ENCODE peak calls at places on chromosomes 7 and 10, in five cellular contexts. A is retinal pigment epithelial cell, N is adrenal gland, X is psoas muscle, Q is fibroblast of lung. H is an unnamed sample.

GRCh38 chr10:95832216-95833037 is 75.3 kb upstream of the CC2D2B start:
- DNase-seq in A (no peak), N (no peak), X (no peak), Q (no peak), H (no peak)

GRCh38 chr7:111172573-111172972 is 81.6 kb downstream of the LRRN3 start:
- DNase-seq in A (no peak), N (no peak), X (no peak), Q (no peak), H (no peak)

GRCh38 chr10:93030409-93030808 is 30.2 kb upstream of the CYP26C1 start:
- DNase-seq in A (peak; percentile 68), N (no peak), X (no peak), Q (peak; percentile 84), H (peak; percentile 51)

GRCh38 chr7:96591159-96591899 is 118.3 kb downstream of the SEM1 start:
- DNase-seq in A (no peak), N (no peak), X (no peak), Q (no peak), H (no peak)

GRCh38 chr10:6473901-6474370 is 106.1 kb downstream of the PRKCQ start:
- DNase-seq in A (no peak), N (no peak), X (no peak), Q (no peak), H (no peak)

GRCh38 chr7:131861620-131862346 is 305.4 kb upstream of the PODXL start:
- DNase-seq in A (no peak), N (no peak), X (no peak), Q (peak; percentile 86), H (no peak)

GRCh38 chr7:11193131-11193867 is 219.6 kb downstream of the PHF14 start:
- DNase-seq in A (no peak), N (no peak), X (peak; percentile 51), Q (peak; percentile 39), H (no peak)

GRCh38 chr10:100827819-100828743 is 82.7 kb downstream of the PAX2 start:
- DNase-seq in A (no peak), N (peak; percentile 27), X (no peak), Q (peak; percentile 3), H (no peak)

GRCh38 chr10:103733002-103733419 is 122.4 kb downstream of the SH3PXD2A start:
- DNase-seq in A (no peak), N (no peak), X (no peak), Q (no peak), H (no peak)

GRCh38 chr7:73560035-73560835 is 2.7 kb upstream of the BCL7B start:
- DNase-seq in A (peak; percentile 60), N (peak; percentile 76), X (no peak), Q (peak; percentile 90), H (peak; percentile 54)

GRCh38 chr7:114977277-114977676 is 55.4 kb downstream of the MDFIC start:
- DNase-seq in A (no peak), N (no peak), X (no peak), Q (no peak), H (no peak)

GRCh38 chr7:114981323-114981722 is 59.4 kb downstream of the MDFIC start:
- DNase-seq in A (no peak), N (no peak), X (no peak), Q (no peak), H (no peak)

GRCh38 chr7:114979388-114979787 is 57.5 kb downstream of the MDFIC start:
- DNase-seq in A (no peak), N (peak; percentile 86), X (peak; percentile 62), Q (peak; percentile 90), H (peak; percentile 9)

GRCh38 chr7:114976666-114977065 is 54.8 kb downstream of the MDFIC start:
- DNase-seq in A (no peak), N (no peak), X (no peak), Q (peak; percentile 41), H (no peak)

GRCh38 chr7:114979803-114980507 is 58.1 kb downstream of the MDFIC start:
- DNase-seq in A (no peak), N (no peak), X (no peak), Q (no peak), H (no peak)
- H3K4me3 ChIP-seq in A (no peak overlapping the region), N (no peak overlapping the region), X (peak overlapping the region; percentile 52), Q (no peak overlapping the region), H (no peak overlapping the region)

GRCh38 chr10:71770789-71771188 is 2.5 kb downstream of the VSIR start:
- DNase-seq in A (no peak), N (peak; percentile 82), X (no peak), Q (no peak), H (no peak)
- H3K4me3 ChIP-seq in A (no peak overlapping the region), N (no peak overlapping the region), X (peak overlapping the region; percentile 76), Q (no peak overlapping the region), H (no peak overlapping the region)

GRCh38 chr10:88582411-88582805 is 710 bp downstream of the RNLS start:
- DNase-seq in A (no peak), N (no peak), X (no peak), Q (no peak), H (no peak)
- H3K4me3 ChIP-seq in A (peak overlapping the region; percentile 54), N (no peak overlapping the region), X (peak overlapping the region; percentile 88), Q (no peak overlapping the region), H (peak overlapping the region; percentile 41)

GRCh38 chr10:30783939-30784500 is 154.5 kb upstream of the LYZL2 start:
- DNase-seq in A (peak; percentile 35), N (peak; percentile 79), X (peak; percentile 94), Q (peak; percentile 85), H (no peak)
- H3K4me3 ChIP-seq in A (peak overlapping the region; percentile 70), N (no peak overlapping the region), X (peak overlapping the region; percentile 91), Q (no peak overlapping the region), H (peak overlapping the region; percentile 25)

GRCh38 chr7:76234282-76234584 is 32.5 kb downstream of the SRRM3 start:
- DNase-seq in A (no peak), N (no peak), X (no peak), Q (no peak), H (no peak)

GRCh38 chr7:76233538-76234281 is 32.0 kb downstream of the SRRM3 start:
- DNase-seq in A (no peak), N (no peak), X (no peak), Q (no peak), H (no peak)

GRCh38 chr7:76231071-76231470 is 29.4 kb downstream of the SRRM3 start:
- DNase-seq in A (no peak), N (no peak), X (no peak), Q (no peak), H (no peak)

GRCh38 chr7:76231583-76231982 is 29.9 kb downstream of the SRRM3 start:
- DNase-seq in A (no peak), N (no peak), X (no peak), Q (no peak), H (no peak)

DNA sequence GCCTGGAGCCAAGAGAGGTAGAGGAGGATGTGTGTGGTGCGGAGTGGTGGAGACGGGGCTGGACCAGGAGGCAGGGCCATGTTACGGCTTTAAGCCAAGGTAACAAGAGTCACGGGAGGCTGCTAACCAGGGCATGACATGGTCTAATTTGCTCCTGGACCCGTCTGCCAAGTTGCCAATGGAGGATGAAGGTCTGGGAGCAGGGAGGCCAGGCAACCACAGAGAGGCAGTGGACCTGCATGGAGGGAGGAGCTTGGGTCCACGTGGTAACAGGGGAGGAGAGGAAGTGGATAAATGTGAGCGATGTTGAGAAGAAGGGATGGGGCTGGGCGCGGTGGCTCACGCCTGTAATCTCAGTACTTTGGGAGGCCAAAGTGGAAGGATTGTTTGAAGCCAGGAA is 31.0 kb downstream of the SRRM3 start:
- DNase-seq in A (no peak), N (no peak), X (no peak), Q (no peak), H (no peak)
- H3K4me3 ChIP-seq in A (no peak overlapping the region), N (no peak overlapping the region), X (no peak overlapping the region), Q (no peak overlapping the region), H (no peak overlapping the region)

DNA sequence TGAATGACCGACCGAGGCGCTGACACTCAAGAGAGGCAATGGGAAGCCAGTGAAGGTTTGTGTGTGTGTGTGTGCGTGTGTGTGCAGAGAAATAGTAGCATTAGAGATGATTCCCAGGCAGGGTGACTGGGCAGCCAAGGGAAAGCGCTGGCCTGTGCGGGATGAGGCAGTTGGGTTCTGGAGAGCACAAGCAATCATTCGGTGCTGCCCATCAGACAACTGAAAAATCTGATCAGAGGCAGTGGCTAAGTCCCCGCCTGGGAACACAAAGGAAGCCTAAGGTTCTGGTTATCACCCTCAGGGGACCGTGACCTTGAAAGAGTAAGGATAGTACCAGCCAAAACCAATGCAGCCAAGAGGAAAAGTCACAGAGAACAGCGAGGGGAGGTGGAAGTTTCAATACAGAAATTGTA is 899 bp upstream of the PDCD4 start:
- DNase-seq in A (no peak), N (peak; percentile 23), X (peak; percentile 56), Q (no peak), H (no peak)
- H3K4me3 ChIP-seq in A (no peak overlapping the region), N (no peak overlapping the region), X (peak overlapping the region; percentile 96), Q (no peak overlapping the region), H (no peak overlapping the region)

GRCh38 chr7:140393756-140394306 is 4.5 kb downstream of the SLC37A3 start:
- DNase-seq in A (no peak), N (no peak), X (no peak), Q (no peak), H (no peak)

GRCh38 chr7:140400381-140400780 is 2.1 kb upstream of the SLC37A3 start:
- DNase-seq in A (no peak), N (no peak), X (no peak), Q (no peak), H (no peak)

GRCh38 chr7:140397784-140398750 is at the start of gene SLC37A3:
- DNase-seq in A (peak; percentile 30), N (peak; percentile 86), X (peak; percentile 92), Q (peak; percentile 74), H (no peak)

GRCh38 chr7:140402178-140402835 is 1.6 kb upstream of the RAB19 start:
- DNase-seq in A (peak; percentile 26), N (no peak), X (no peak), Q (peak; percentile 72), H (peak; percentile 34)

DNA sequence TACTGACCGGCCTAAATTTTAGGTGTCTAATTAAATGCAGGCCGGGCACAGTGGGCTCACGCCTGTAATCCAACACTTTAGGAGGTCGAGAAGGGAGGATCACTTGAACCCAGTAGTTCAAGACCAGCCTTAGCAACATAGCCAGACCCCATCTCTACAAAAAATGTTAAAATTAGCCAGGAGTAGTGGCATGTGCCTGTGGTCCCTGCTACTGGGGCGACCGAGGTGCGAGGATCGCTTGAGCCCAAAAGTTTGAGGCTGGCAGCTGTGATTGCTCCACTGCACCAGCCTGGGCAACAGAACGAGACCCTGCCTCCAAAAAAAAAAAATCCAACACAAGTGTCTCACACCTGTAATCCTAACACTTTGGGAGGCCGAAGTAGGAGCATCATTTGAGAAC is 491 bp upstream of the SLC37A3 start:
- DNase-seq in A (no peak), N (no peak), X (no peak), Q (no peak), H (no peak)
- H3K4me3 ChIP-seq in A (no peak overlapping the region), N (no peak overlapping the region), X (peak overlapping the region; percentile 98), Q (no peak overlapping the region), H (no peak overlapping the region)

GRCh38 chr10:86038371-86038770 is 328.2 kb downstream of the GRID1 start:
- DNase-seq in A (no peak), N (no peak), X (no peak), Q (no peak), H (no peak)

GRCh38 chr10:86035791-86036543 is 330.6 kb downstream of the GRID1 start:
- DNase-seq in A (no peak), N (peak; percentile 16), X (peak; percentile 66), Q (no peak), H (no peak)

GRCh38 chr10:86034710-86035109 is 331.9 kb downstream of the GRID1 start:
- DNase-seq in A (no peak), N (no peak), X (no peak), Q (no peak), H (no peak)

GRCh38 chr10:86037096-86037495 is 329.5 kb downstream of the GRID1 start:
- DNase-seq in A (no peak), N (no peak), X (no peak), Q (no peak), H (no peak)

GRCh38 chr10:86036544-86036831 is 330.1 kb downstream of the GRID1 start:
- DNase-seq in A (no peak), N (no peak), X (no peak), Q (no peak), H (no peak)
- H3K4me3 ChIP-seq in A (no peak overlapping the region), N (no peak overlapping the region), X (no peak overlapping the region), Q (no peak overlapping the region), H (no peak overlapping the region)

H was measured in kidney epithelial cell.